ENCODE peak calls at places on chromosomes 11 and 22, in ten cellular contexts. W is substantia nigra; Z is NCI-H510A treated with DMSO at 0.1 percent for 48 hours; Q is activated T-cell treated with anti-CD3 and anti-CD28 coated beads for 24 hours; K is ovary; C is fibroblast of mammary gland; S is fibroblast of gingiva; A is midbrain; X is activated CD4-positive, CD25-positive, alpha-beta regulatory T cell treated with anti-CD3 and anti-CD28 coated beads, Interleukin-2, amount 50 U/mL, for 72 hours; P is stimulated activated CD4-positive, alpha-beta T cell treated with anti-CD3 and anti-CD28 coated beads, Interleukin-1b, Interleukin-23, amount 100 ng/mL, for 24 hours. V is an unnamed sample.

GRCh38 chr11:44977493-44977984 is 26.9 kb upstream of the TP53I11 start:
- DNase-seq in W (peak; percentile 9), Z (no peak), Q (no peak), K (no peak), C (no peak), S (no peak), A (no peak), X (no peak), P (no peak), V (no peak)

GRCh38 chr11:30774451-30774850 is 188.3 kb upstream of the MPPED2 start:
- DNase-seq in W (no peak), Z (no peak), Q (no peak), K (no peak), C (no peak), S (no peak), A (no peak), X (no peak), P (no peak), V (no peak)

GRCh38 chr22:31491218-31491962 is 1.7 kb upstream of the EIF4ENIF1 start:
- DNase-seq in W (no peak), Z (no peak), Q (no peak), K (no peak), C (no peak), S (no peak), A (no peak), X (no peak), P (no peak), V (no peak)

GRCh38 chr22:38440747-38441350 is 14.2 kb downstream of the KCNJ4 start:
- DNase-seq in W (no peak), Z (no peak), Q (no peak), K (no peak), C (no peak), S (no peak), A (no peak), X (no peak), P (no peak), V (no peak)

GRCh38 chr11:101915811-101916291 is 471 bp downstream of the ANGPTL5 start:
- DNase-seq in W (no peak), Z (peak; percentile 56), Q (no peak), K (no peak), C (peak; percentile 89), S (peak; percentile 88), A (peak; percentile 47), X (no peak), P (no peak), V (no peak)

GRCh38 chr11:969651-970205 is 44.1 kb downstream of the AP2A2 start:
- DNase-seq in W (no peak), Z (no peak), Q (no peak), K (no peak), C (no peak), S (no peak), A (no peak), X (no peak), P (no peak), V (no peak)

GRCh38 chr11:61766353-61766841 is 14.0 kb downstream of the MYRF start:
- DNase-seq in W (no peak), Z (no peak), Q (no peak), K (no peak), C (no peak), S (no peak), A (no peak), X (no peak), P (no peak), V (no peak)

GRCh38 chr11:46361283-46362145 is 14.3 kb downstream of the DGKZ start:
- DNase-seq in W (peak; percentile 52), Z (peak; percentile 16), Q (peak; percentile 59), K (peak; percentile 46), C (peak; percentile 47), S (no peak), A (peak; percentile 15), X (peak; percentile 57), P (peak; percentile 58), V (peak; percentile 90)

GRCh38 chr11:5690736-5691135 is 1.1 kb downstream of the TRIM22 start:
- DNase-seq in W (no peak), Z (no peak), Q (no peak), K (peak; percentile 55), C (peak; percentile 59), S (peak; percentile 35), A (no peak), X (no peak), P (no peak), V (no peak)

GRCh38 chr22:29011868-29012428 is 49.7 kb downstream of the C22orf31 start:
- DNase-seq in W (peak; percentile 35), Z (no peak), Q (no peak), K (no peak), C (no peak), S (no peak), A (peak; percentile 73), X (no peak), P (no peak), V (no peak)

GRCh38 chr11:58023435-58023931 is at the start of gene OR9Q1:
- DNase-seq in W (no peak), Z (no peak), Q (no peak), K (no peak), C (no peak), S (no peak), A (no peak), X (no peak), P (no peak), V (no peak)

GRCh38 chr11:23425379-23425778 is 565.1 kb upstream of the CCDC179 start:
- DNase-seq in W (no peak), Z (no peak), Q (no peak), K (no peak), C (peak; percentile 2), S (peak; percentile 25), A (no peak), X (no peak), P (no peak), V (no peak)

GRCh38 chr11:134386945-134387344 is 25.1 kb downstream of the B3GAT1 start:
- DNase-seq in W (no peak), Z (no peak), Q (no peak), K (no peak), C (no peak), S (no peak), A (no peak), X (no peak), P (no peak), V (no peak)

GRCh38 chr22:37203354-37204044 is 8.8 kb downstream of the SSTR3 start:
- DNase-seq in W (no peak), Z (no peak), Q (no peak), K (no peak), C (no peak), S (no peak), A (no peak), X (peak; percentile 40), P (no peak), V (no peak)

GRCh38 chr11:64007160-64007628 is 21.0 kb downstream of the OTUB1 start:
- DNase-seq in W (no peak), Z (peak; percentile 18), Q (no peak), K (no peak), C (peak; percentile 46), S (peak; percentile 5), A (no peak), X (no peak), P (no peak), V (no peak)

GRCh38 chr22:49788492-49788891 is 39.2 kb downstream of the BRD1 start:
- DNase-seq in W (no peak), Z (no peak), Q (no peak), K (peak; percentile 53), C (peak; percentile 30), S (peak; percentile 50), A (no peak), X (no peak), P (no peak), V (peak; percentile 83)

GRCh38 chr22:31230871-31231621 is 18.9 kb downstream of the LIMK2 start:
- DNase-seq in W (peak; percentile 65), Z (peak; percentile 53), Q (no peak), K (peak; percentile 56), C (peak; percentile 61), S (peak; percentile 74), A (peak; percentile 55), X (no peak), P (no peak), V (no peak)

GRCh38 chr22:34570408-34570807 is 495.6 kb upstream of the ISX start:
- DNase-seq in W (no peak), Z (no peak), Q (no peak), K (no peak), C (no peak), S (no peak), A (no peak), X (no peak), P (no peak), V (no peak)

GRCh38 chr22:20095521-20095920 is 15.5 kb downstream of the DGCR8 start:
- DNase-seq in W (no peak), Z (no peak), Q (no peak), K (no peak), C (no peak), S (no peak), A (no peak), X (no peak), P (no peak), V (no peak)

GRCh38 chr22:40243891-40244290 is 66.2 kb downstream of the TNRC6B start:
- DNase-seq in W (no peak), Z (no peak), Q (no peak), K (no peak), C (no peak), S (no peak), A (no peak), X (no peak), P (no peak), V (no peak)

GRCh38 chr11:35555238-35555887 is 29.9 kb upstream of the PAMR1 start:
- DNase-seq in W (no peak), Z (no peak), Q (no peak), K (no peak), C (peak; percentile 88), S (peak; percentile 56), A (no peak), X (no peak), P (no peak), V (no peak)

GRCh38 chr11:102216433-102217163 is 100.7 kb upstream of the BIRC3 start:
- DNase-seq in W (no peak), Z (no peak), Q (no peak), K (no peak), C (no peak), S (peak; percentile 63), A (no peak), X (no peak), P (no peak), V (no peak)

V was measured in cardiac septum.